ENCODE peak calls at places on chromosomes 13 and 19, in seven cellular contexts. E is NCI-H460; R is AG04450; P is stimulated activated CD4-positive, alpha-beta T cell treated with anti-CD3 and anti-CD28 coated beads, Interleukin-12 subunit alpha, Interleukin-12 subunit beta, amount 100 ng/mL, for 24 hours; N is fibroblast of lung; M is HS-5; F is T-helper 2 cell. L is an unnamed sample.

GRCh38 chr13:30585748-30586262 is 31.9 kb upstream of the USPL1 start:
- DNase-seq in E (no peak), N (peak; percentile 92), P (no peak), F (no peak), R (peak; percentile 55), M (no peak), L (peak; percentile 51)

GRCh38 chr13:51222510-51223283 is 499 bp downstream of the FAM124A start:
- DNase-seq in F (no peak), N (peak; percentile 7), R (no peak), P (no peak), M (no peak), E (no peak), L (no peak)

GRCh38 chr19:58395979-58396627 is 647 bp downstream of the RNF225 start:
- DNase-seq in M (no peak), N (no peak), F (no peak), R (no peak), P (no peak), E (no peak), L (no peak)

GRCh38 chr13:98291658-98292057 is 114.6 kb upstream of the RNF113B start:
- DNase-seq in E (no peak), M (no peak), P (no peak), R (no peak), N (no peak), F (no peak), L (no peak)

GRCh38 chr13:41565221-41565620 is 107.9 kb downstream of the RGCC start:
- DNase-seq in P (no peak), M (peak; percentile 58), F (no peak), R (peak; percentile 79), N (peak; percentile 98), E (no peak), L (no peak)

GRCh38 chr19:4139614-4140236 is 13.7 kb upstream of the CREB3L3 start:
- DNase-seq in M (no peak), R (no peak), F (peak; percentile 84), E (peak; percentile 55), N (peak; percentile 13), P (peak; percentile 96), L (peak; percentile 82)

GRCh38 chr19:30036154-30037129 is 94.4 kb downstream of the URI1 start:
- DNase-seq in R (no peak), F (no peak), E (no peak), N (peak; percentile 60), M (no peak), P (no peak), L (no peak)

GRCh38 chr19:35213678-35214632 is 14.6 kb downstream of the FAM187B start:
- DNase-seq in F (no peak), R (no peak), M (peak; percentile 39), E (peak; percentile 48), N (peak; percentile 20), P (peak; percentile 61), L (peak; percentile 95)

GRCh38 chr19:57578487-57579205 is at the start of gene ZNF416:
- DNase-seq in M (peak; percentile 89), E (peak; percentile 94), F (peak; percentile 77), N (peak; percentile 97), R (peak; percentile 97), P (peak; percentile 87), L (peak; percentile 99)

GRCh38 chr13:99221567-99222239 is 21.0 kb downstream of the UBAC2 start:
- DNase-seq in P (no peak), R (no peak), E (no peak), N (no peak), M (no peak), F (no peak), L (no peak)

GRCh38 chr13:42804244-42804868 is 23.0 kb downstream of the FAM216B start:
- DNase-seq in F (no peak), E (no peak), M (no peak), N (no peak), R (no peak), P (no peak), L (no peak)

GRCh38 chr13:34290661-34291060 is 472.7 kb downstream of the RFC3 start:
- DNase-seq in F (no peak), M (no peak), N (no peak), R (no peak), E (no peak), P (no peak), L (no peak)

GRCh38 chr19:20279516-20279915 is 112.5 kb downstream of the ZNF486 start:
- DNase-seq in M (no peak), F (no peak), R (no peak), P (no peak), E (no peak), N (no peak), L (no peak)

GRCh38 chr13:31101511-31102170 is 60.1 kb downstream of the HSPH1 start:
- DNase-seq in M (no peak), P (no peak), N (no peak), R (no peak), E (no peak), F (no peak), L (no peak)

GRCh38 chr13:95497307-95497943 is 55.1 kb upstream of the CLDN10 start:
- DNase-seq in E (no peak), N (no peak), F (no peak), P (no peak), M (no peak), R (no peak), L (no peak)

GRCh38 chr13:54183728-54184127 is 1155.1 kb downstream of the OLFM4 start:
- DNase-seq in E (no peak), N (no peak), F (no peak), P (no peak), M (no peak), R (no peak), L (no peak)

GRCh38 chr13:24642236-24642635 is 38.0 kb upstream of the ATP12A start:
- DNase-seq in P (no peak), E (no peak), N (no peak), R (no peak), M (no peak), F (no peak), L (no peak)

GRCh38 chr13:60691268-60691667 is 294.2 kb downstream of the TDRD3 start:
- DNase-seq in N (no peak), R (no peak), F (no peak), E (no peak), M (no peak), P (no peak), L (no peak)

GRCh38 chr13:114151565-114152284 is 19.3 kb upstream of the RASA3 start:
- DNase-seq in P (no peak), E (no peak), M (no peak), N (peak; percentile 41), F (no peak), R (no peak), L (no peak)